ENCODE peak calls at places on chromosomes 13 and 19, in four cellular contexts. One of them, this sample, is unnamed.

GRCh38 chr13:50724913-50725312 is 118.6 kb downstream of the DLEU7 start:
- DNase-seq in testis: peak; percentile 56
- DNase-seq in fibroblast of lung: no peak
- DNase-seq in Peyer's patch: no peak
- DNase-seq in this sample: no peak

GRCh38 chr13:63110431-63110830 is 1694.8 kb upstream of the PCDH20 start:
- DNase-seq in testis: no peak
- DNase-seq in fibroblast of lung: no peak
- DNase-seq in Peyer's patch: no peak
- DNase-seq in this sample: no peak

GRCh38 chr19:18157465-18158063 is 4.6 kb downstream of the PIK3R2 start:
- DNase-seq in testis: peak; percentile 64
- DNase-seq in fibroblast of lung: no peak
- DNase-seq in Peyer's patch: no peak
- DNase-seq in this sample: no peak

GRCh38 chr19:34201133-34201532 is 28.8 kb downstream of the LSM14A start:
- DNase-seq in testis: no peak
- DNase-seq in fibroblast of lung: no peak
- DNase-seq in Peyer's patch: no peak
- DNase-seq in this sample: no peak

GRCh38 chr13:111371211-111371610 is 50.8 kb downstream of the TEX29 start:
- DNase-seq in testis: no peak
- DNase-seq in fibroblast of lung: peak; percentile 54
- DNase-seq in Peyer's patch: no peak
- DNase-seq in this sample: peak; percentile 42

GRCh38 chr13:64158910-64159309 is 2743.3 kb upstream of the PCDH20 start:
- DNase-seq in testis: no peak
- DNase-seq in fibroblast of lung: peak; percentile 34
- DNase-seq in Peyer's patch: no peak
- DNase-seq in this sample: no peak

GRCh38 chr13:114115191-114115671 is 17.2 kb downstream of the RASA3 start:
- DNase-seq in testis: peak; percentile 18
- DNase-seq in fibroblast of lung: peak; percentile 81
- DNase-seq in Peyer's patch: peak; percentile 78
- DNase-seq in this sample: peak; percentile 83

GRCh38 chr19:35436477-35437141 is 11.4 kb upstream of the FFAR2 start:
- DNase-seq in testis: peak; percentile 30
- DNase-seq in fibroblast of lung: peak; percentile 63
- DNase-seq in Peyer's patch: peak; percentile 58
- DNase-seq in this sample: no peak

GRCh38 chr13:110062777-110063442 is 244.0 kb downstream of the COL4A1 start:
- DNase-seq in testis: no peak
- DNase-seq in fibroblast of lung: no peak
- DNase-seq in Peyer's patch: no peak
- DNase-seq in this sample: no peak

GRCh38 chr13:34640179-34640929 is 301.7 kb upstream of the NBEA start:
- DNase-seq in testis: no peak
- DNase-seq in fibroblast of lung: no peak
- DNase-seq in Peyer's patch: no peak
- DNase-seq in this sample: no peak

GRCh38 chr13:113309481-113309880 is 12.4 kb downstream of the LAMP1 start:
- DNase-seq in testis: no peak
- DNase-seq in fibroblast of lung: no peak
- DNase-seq in Peyer's patch: no peak
- DNase-seq in this sample: no peak

GRCh38 chr13:113916330-113916815 is 52.5 kb upstream of the GAS6 start:
- DNase-seq in testis: no peak
- DNase-seq in fibroblast of lung: peak; percentile 84
- DNase-seq in Peyer's patch: peak; percentile 19
- DNase-seq in this sample: no peak

GRCh38 chr13:20664304-20664703 is 39.2 kb upstream of the IL17D start:
- DNase-seq in testis: no peak
- DNase-seq in fibroblast of lung: no peak
- DNase-seq in Peyer's patch: no peak
- DNase-seq in this sample: no peak

GRCh38 chr19:39474139-39474620 is 6.5 kb upstream of the TIMM50 start:
- DNase-seq in testis: peak; percentile 60
- DNase-seq in fibroblast of lung: peak; percentile 31
- DNase-seq in Peyer's patch: peak; percentile 67
- DNase-seq in this sample: peak; percentile 73

GRCh38 chr13:57527114-57527770 is 104.3 kb upstream of the PCDH17 start:
- DNase-seq in testis: no peak
- DNase-seq in fibroblast of lung: no peak
- DNase-seq in Peyer's patch: no peak
- DNase-seq in this sample: no peak

GRCh38 chr19:43780706-43781525 is at the start of gene KCNN4:
- DNase-seq in testis: no peak
- DNase-seq in fibroblast of lung: peak; percentile 54
- DNase-seq in Peyer's patch: peak; percentile 80
- DNase-seq in this sample: peak; percentile 67

GRCh38 chr19:7340959-7341837 is 7.5 kb upstream of the ARHGEF18 start:
- DNase-seq in testis: peak; percentile 90
- DNase-seq in fibroblast of lung: peak; percentile 71
- DNase-seq in Peyer's patch: peak; percentile 88
- DNase-seq in this sample: peak; percentile 71

GRCh38 chr19:7333198-7334118 is 15.3 kb upstream of the ARHGEF18 start:
- DNase-seq in testis: peak; percentile 91
- DNase-seq in fibroblast of lung: no peak
- DNase-seq in Peyer's patch: no peak
- DNase-seq in this sample: no peak

GRCh38 chr19:7342143-7342542 is 6.6 kb upstream of the ARHGEF18 start:
- DNase-seq in testis: no peak
- DNase-seq in fibroblast of lung: no peak
- DNase-seq in Peyer's patch: no peak
- DNase-seq in this sample: no peak

GRCh38 chr19:7336321-7336973 is 12.3 kb upstream of the ARHGEF18 start:
- DNase-seq in testis: no peak
- DNase-seq in fibroblast of lung: no peak
- DNase-seq in Peyer's patch: no peak
- DNase-seq in this sample: no peak

DNA sequence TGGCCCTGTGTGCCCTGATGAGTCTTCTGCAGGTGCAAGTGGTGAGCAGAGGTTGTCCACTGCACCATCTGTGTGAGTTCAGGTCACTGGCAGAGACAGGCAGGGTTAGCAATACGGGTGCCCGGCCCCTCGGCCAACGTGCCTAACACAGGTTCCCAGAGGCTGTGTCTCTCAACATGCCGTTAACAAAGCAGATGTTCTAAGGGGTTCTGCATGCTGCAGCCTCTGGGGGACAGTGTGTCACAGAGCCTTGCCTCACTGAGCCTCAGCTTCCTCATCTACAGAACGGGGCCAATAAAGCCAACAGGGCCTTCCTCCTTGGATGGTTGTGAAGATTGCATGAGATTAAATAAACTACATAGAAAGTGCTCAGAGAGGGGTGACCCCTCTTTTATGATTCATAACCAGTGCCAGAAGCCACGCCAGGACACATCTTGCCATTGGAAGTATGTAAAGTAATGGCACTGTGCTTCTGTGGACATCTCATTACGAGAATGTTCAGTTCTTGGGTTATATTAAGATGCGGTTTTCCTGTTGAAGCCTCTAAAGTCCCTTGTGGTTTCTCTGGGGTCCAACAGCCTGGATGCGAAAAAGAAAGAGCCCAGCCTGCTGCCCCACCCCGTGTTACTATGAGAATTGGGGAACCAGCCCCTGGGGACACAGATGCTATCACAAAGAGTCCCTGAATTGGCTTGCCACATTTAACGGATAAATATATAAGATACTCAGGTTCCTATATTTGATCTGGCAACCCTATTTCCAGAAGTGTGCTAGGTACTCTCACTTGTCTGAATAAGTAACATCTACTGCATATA is 11.2 kb upstream of the ARHGEF18 start:
- DNase-seq in testis: no peak
- DNase-seq in fibroblast of lung: no peak
- DNase-seq in Peyer's patch: no peak
- DNase-seq in this sample: no peak
- H3K27ac ChIP-seq in testis: no peak overlapping the region
- H3K27ac ChIP-seq in fibroblast of lung: no peak overlapping the region
- H3K27ac ChIP-seq in Peyer's patch: peak overlapping the region; percentile 80
- H3K27ac ChIP-seq in this sample: no peak overlapping the region

GRCh38 chr13:36131215-36131930 is at the start of gene DCLK1:
- DNase-seq in testis: peak; percentile 67
- DNase-seq in fibroblast of lung: peak; percentile 31
- DNase-seq in Peyer's patch: peak; percentile 54
- DNase-seq in this sample: peak; percentile 6
- H3K4me3 ChIP-seq in testis: peak within 1 kb of the TSS; percentile 53
- H3K4me3 ChIP-seq in fibroblast of lung: peak within 1 kb of the TSS; percentile 68
- H3K4me3 ChIP-seq in Peyer's patch: peak within 1 kb of the TSS; percentile 48
- H3K4me3 ChIP-seq in this sample: peak within 1 kb of the TSS; percentile 41

DNA sequence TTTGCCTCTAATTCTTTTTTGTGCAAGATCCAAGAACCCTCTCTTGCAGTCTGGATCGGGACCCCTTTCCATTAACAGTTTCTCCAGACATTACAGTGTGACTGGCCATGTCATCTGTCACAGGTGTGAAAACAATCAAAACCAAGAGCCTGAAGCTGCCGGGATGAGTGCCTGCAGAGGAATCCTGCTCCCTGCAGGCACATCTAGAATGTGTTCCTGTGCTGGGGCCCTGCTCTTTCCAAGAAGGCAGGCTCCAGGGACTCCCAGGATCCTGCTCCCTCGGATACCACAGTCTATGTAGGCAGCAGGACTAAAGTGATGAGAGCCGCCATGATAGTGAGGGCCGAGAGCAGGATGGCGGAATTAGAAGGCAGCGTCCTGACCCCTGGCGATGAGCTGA is 38.8 kb downstream of the CCDC169 start:
- DNase-seq in testis: no peak
- DNase-seq in fibroblast of lung: no peak
- DNase-seq in Peyer's patch: no peak
- DNase-seq in this sample: no peak
- H3K9me3 ChIP-seq in testis: no peaks in the 10 kb centered on the region
- H3K9me3 ChIP-seq in fibroblast of lung: no peaks in the 10 kb centered on the region
- H3K9me3 ChIP-seq in Peyer's patch: no peaks in the 10 kb centered on the region
- H3K9me3 ChIP-seq in this sample: no peaks in the 10 kb centered on the region

GRCh38 chr13:99133848-99134247 is 66.8 kb upstream of the UBAC2 start:
- DNase-seq in testis: no peak
- DNase-seq in fibroblast of lung: no peak
- DNase-seq in Peyer's patch: no peak
- DNase-seq in this sample: no peak

GRCh38 chr13:99133230-99133629 is 67.4 kb upstream of the UBAC2 start:
- DNase-seq in testis: no peak
- DNase-seq in fibroblast of lung: no peak
- DNase-seq in Peyer's patch: no peak
- DNase-seq in this sample: peak; percentile 57

GRCh38 chr13:99131410-99131809 is 69.2 kb upstream of the UBAC2 start:
- DNase-seq in testis: no peak
- DNase-seq in fibroblast of lung: no peak
- DNase-seq in Peyer's patch: no peak
- DNase-seq in this sample: no peak

GRCh38 chr13:99129951-99130350 is 70.7 kb upstream of the UBAC2 start:
- DNase-seq in testis: no peak
- DNase-seq in fibroblast of lung: no peak
- DNase-seq in Peyer's patch: no peak
- DNase-seq in this sample: peak; percentile 53

DNA sequence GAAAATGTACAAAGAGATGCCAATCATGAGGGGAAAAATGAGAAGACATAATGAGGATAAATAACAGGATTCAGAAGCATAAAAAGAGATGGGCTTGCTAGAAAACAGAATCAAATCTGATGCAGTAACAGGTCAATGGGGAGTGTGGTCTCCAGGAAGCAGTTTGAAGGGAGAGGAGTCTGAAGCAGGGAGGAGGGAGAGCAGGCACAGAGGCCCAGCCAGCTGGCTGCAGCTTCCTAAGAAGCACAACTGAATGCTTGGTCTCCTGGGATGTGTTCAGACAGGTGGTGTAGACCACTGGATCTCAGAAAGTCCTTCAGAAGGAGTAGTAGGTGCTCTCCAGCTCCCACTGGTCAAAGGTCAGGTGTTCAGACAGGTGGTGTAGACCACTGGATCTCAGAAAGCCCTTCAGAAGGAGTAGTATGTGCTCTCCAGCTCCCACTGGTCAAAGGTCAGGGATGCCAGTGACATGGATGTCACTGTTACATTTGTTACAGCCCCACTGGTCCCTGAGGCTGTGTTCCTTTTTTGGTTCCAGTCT is 68.3 kb upstream of the UBAC2 start:
- DNase-seq in testis: no peak
- DNase-seq in fibroblast of lung: no peak
- DNase-seq in Peyer's patch: no peak
- DNase-seq in this sample: no peak
- H3K27ac ChIP-seq in testis: no peak overlapping the region
- H3K27ac ChIP-seq in fibroblast of lung: no peak overlapping the region
- H3K27ac ChIP-seq in Peyer's patch: no peak overlapping the region
- H3K27ac ChIP-seq in this sample: no peak overlapping the region

GRCh38 chr19:45218426-45218825 is 26.8 kb downstream of the EXOC3L2 start:
- DNase-seq in testis: no peak
- DNase-seq in fibroblast of lung: no peak
- DNase-seq in Peyer's patch: no peak
- DNase-seq in this sample: no peak

GRCh38 chr19:45218887-45219780 is 26.1 kb downstream of the EXOC3L2 start:
- DNase-seq in testis: no peak
- DNase-seq in fibroblast of lung: no peak
- DNase-seq in Peyer's patch: no peak
- DNase-seq in this sample: no peak

GRCh38 chr19:45217193-45217956 is 27.8 kb downstream of the EXOC3L2 start:
- DNase-seq in testis: no peak
- DNase-seq in fibroblast of lung: no peak
- DNase-seq in Peyer's patch: no peak
- DNase-seq in this sample: no peak

GRCh38 chr19:45216677-45217076 is 28.5 kb downstream of the EXOC3L2 start:
- DNase-seq in testis: no peak
- DNase-seq in fibroblast of lung: no peak
- DNase-seq in Peyer's patch: no peak
- DNase-seq in this sample: no peak

DNA sequence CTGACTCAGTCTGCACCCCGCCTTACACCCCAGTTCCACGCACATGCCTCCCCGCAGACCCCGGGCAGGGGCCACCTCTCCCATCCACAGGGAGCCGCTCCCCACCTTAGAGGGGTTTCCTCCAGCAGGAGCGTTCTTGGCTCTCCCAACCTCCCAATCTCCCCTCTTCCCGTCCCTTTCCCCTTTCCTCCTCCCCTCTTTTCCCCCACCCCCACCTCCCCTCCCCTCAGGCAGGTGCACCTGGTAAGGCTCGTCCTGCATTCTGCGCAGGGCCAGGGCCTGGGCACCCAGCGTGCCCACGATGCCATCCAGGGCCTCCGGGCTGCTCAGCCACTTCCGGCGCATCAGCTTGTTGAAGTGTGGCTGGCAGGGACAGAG is 27.3 kb downstream of the EXOC3L2 start:
- DNase-seq in testis: no peak
- DNase-seq in fibroblast of lung: no peak
- DNase-seq in Peyer's patch: no peak
- DNase-seq in this sample: no peak
- H3K4me3 ChIP-seq in testis: no peak overlapping the region
- H3K4me3 ChIP-seq in fibroblast of lung: no peak overlapping the region
- H3K4me3 ChIP-seq in Peyer's patch: no peak overlapping the region
- H3K4me3 ChIP-seq in this sample: no peak overlapping the region

DNA sequence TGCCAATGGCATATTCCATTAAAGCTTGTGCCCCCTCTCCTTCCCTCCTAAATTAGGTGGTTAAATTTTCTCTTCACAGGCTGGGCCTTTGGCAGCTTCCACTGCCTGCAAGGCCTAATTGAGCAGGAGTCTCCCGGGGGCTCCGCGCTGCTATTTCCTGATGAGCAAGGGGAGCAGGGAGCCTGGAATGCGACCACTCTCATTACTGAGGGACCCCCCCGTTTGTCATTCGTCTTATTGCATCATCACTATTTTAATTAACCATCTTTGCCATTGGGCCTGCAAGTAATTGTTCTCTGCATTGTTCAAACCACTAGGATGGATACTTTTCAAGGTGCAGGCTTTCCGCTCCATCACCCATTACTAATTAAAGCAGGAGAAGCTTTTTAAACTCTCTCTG is 142.4 kb downstream of the OXGR1 start:
- DNase-seq in testis: no peak
- DNase-seq in fibroblast of lung: no peak
- DNase-seq in Peyer's patch: no peak
- DNase-seq in this sample: no peak
- H3K9me3 ChIP-seq in testis: no peaks in the 10 kb centered on the region
- H3K9me3 ChIP-seq in fibroblast of lung: no peaks in the 10 kb centered on the region
- H3K9me3 ChIP-seq in Peyer's patch: no peaks in the 10 kb centered on the region
- H3K9me3 ChIP-seq in this sample: no peaks in the 10 kb centered on the region

This sample was measured in SJSA1.